ENCODE peak calls at places on chromosomes 12 and 14, in five cellular contexts. Z is OCI-LY7, L is GM23248, G is right lobe of liver, C is body of pancreas. Q is an unnamed sample.

GRCh38 chr14:100439781-100440180 is 116.6 kb downstream of the SLC25A47 start:
- DNase-seq in L (peak; percentile 82), Z (no peak), C (no peak), G (peak; percentile 52), Q (no peak)

GRCh38 chr12:34335819-34336262 is 313.5 kb downstream of the ALG10 start:
- DNase-seq in Z (no peak), G (no peak), C (no peak), L (no peak), Q (no peak)

GRCh38 chr12:95633049-95633545 is 81.8 kb upstream of the USP44 start:
- DNase-seq in Z (no peak), L (peak; percentile 96), C (peak; percentile 53), G (no peak), Q (peak; percentile 52)

GRCh38 chr14:51328089-51328941 is 88.3 kb downstream of the TMX1 start:
- DNase-seq in Z (no peak), L (peak; percentile 82), G (no peak), C (no peak), Q (no peak)

GRCh38 chr14:78840898-78841297 is 670.7 kb downstream of the NRXN3 start:
- DNase-seq in C (no peak), Z (no peak), L (no peak), G (no peak), Q (no peak)

GRCh38 chr12:19030603-19031002 is 98.9 kb upstream of the PLEKHA5 start:
- DNase-seq in G (no peak), L (peak; percentile 19), C (no peak), Z (no peak), Q (no peak)

GRCh38 chr12:26097046-26097878 is 27.6 kb downstream of the BHLHE41 start:
- DNase-seq in L (peak; percentile 88), Z (peak; percentile 64), C (peak; percentile 71), G (peak; percentile 70), Q (peak; percentile 70)

GRCh38 chr14:67111031-67111430 is 78.2 kb upstream of the GARIN2 start:
- DNase-seq in L (no peak), Z (no peak), G (no peak), C (no peak), Q (no peak)

GRCh38 chr12:104263580-104264358 is 39.8 kb upstream of the EID3 start:
- DNase-seq in L (peak; percentile 65), Z (no peak), G (no peak), C (no peak), Q (no peak)

GRCh38 chr14:103540816-103541493 is 12.0 kb downstream of the TRMT61A start:
- DNase-seq in G (no peak), Z (no peak), L (no peak), C (no peak), Q (no peak)

GRCh38 chr14:25039933-25040332 is 10.0 kb downstream of the STXBP6 start:
- DNase-seq in C (no peak), G (no peak), L (no peak), Z (no peak), Q (no peak)

GRCh38 chr12:26195641-26196423 is 459 bp downstream of the SSPN start:
- DNase-seq in G (no peak), L (peak; percentile 76), C (peak; percentile 67), Z (no peak), Q (peak; percentile 41)

GRCh38 chr12:108812324-108812723 is 45.1 kb downstream of the SSH1 start:
- DNase-seq in L (peak; percentile 1), C (no peak), Z (no peak), G (no peak), Q (no peak)

GRCh38 chr12:10453144-10453543 is at the start of gene KLRC1:
- DNase-seq in L (no peak), G (no peak), Z (no peak), C (no peak), Q (no peak)

GRCh38 chr14:62734831-62735230 is 310.4 kb downstream of the KCNH5 start:
- DNase-seq in L (no peak), C (no peak), Z (no peak), G (no peak), Q (no peak)

GRCh38 chr14:105818712-105819005 is 292.3 kb downstream of the TMEM121 start:
- DNase-seq in G (no peak), C (no peak), L (no peak), Z (peak; percentile 85), Q (no peak)

GRCh38 chr14:59897757-59898383 is 22.1 kb upstream of the LRRC9 start:
- DNase-seq in L (peak; percentile 28), G (no peak), Z (peak; percentile 18), C (peak; percentile 47), Q (no peak)

GRCh38 chr14:56025191-56025590 is 93.0 kb upstream of the PELI2 start:
- DNase-seq in L (no peak), C (peak; percentile 24), Z (no peak), G (no peak), Q (no peak)

GRCh38 chr12:40837891-40838424 is 145.7 kb downstream of the CNTN1 start:
- DNase-seq in G (no peak), Z (no peak), C (no peak), L (no peak), Q (no peak)

GRCh38 chr12:92357584-92358261 is 212.1 kb upstream of the BTG1 start:
- DNase-seq in Z (no peak), L (no peak), C (no peak), G (no peak), Q (no peak)

GRCh38 chr12:89636054-89636775 is 72.4 kb downstream of the ATP2B1 start:
- DNase-seq in L (peak; percentile 77), G (no peak), Z (no peak), C (no peak), Q (no peak)

GRCh38 chr12:53308276-53308675 is 8.8 kb downstream of the MYG1 start:
- DNase-seq in Z (no peak), C (no peak), G (no peak), L (no peak), Q (no peak)

GRCh38 chr14:104092931-104093365 is 7.4 kb downstream of the ASPG start:
- DNase-seq in L (no peak), C (no peak), Z (no peak), G (no peak), Q (no peak)

GRCh38 chr14:103698380-103699260 is 16.6 kb downstream of the XRCC3 start:
- DNase-seq in L (no peak), Z (peak; percentile 84), G (peak; percentile 55), C (peak; percentile 93), Q (no peak)

GRCh38 chr14:104100171-104101085 is 14.9 kb downstream of the ASPG start:
- DNase-seq in L (no peak), Z (no peak), G (peak; percentile 51), C (no peak), Q (no peak)

GRCh38 chr14:22047105-22047504 is 373.5 kb upstream of the OR4E1 start:
- DNase-seq in C (peak; percentile 7), L (no peak), Z (peak; percentile 51), G (no peak), Q (no peak)

GRCh38 chr12:92879698-92880322 is 49.3 kb downstream of the EEA1 start:
- DNase-seq in G (no peak), Z (no peak), C (no peak), L (no peak), Q (no peak)

GRCh38 chr14:85250369-85250768 is 279.6 kb upstream of the FLRT2 start:
- DNase-seq in C (no peak), L (no peak), Z (no peak), G (no peak), Q (no peak)

GRCh38 chr14:59254911-59255545 is 66.6 kb downstream of the DAAM1 start:
- DNase-seq in C (no peak), L (peak; percentile 71), G (no peak), Z (no peak), Q (no peak)

GRCh38 chr12:92740421-92740820 is 37.6 kb downstream of the PLEKHG7 start:
- DNase-seq in G (no peak), Z (no peak), C (no peak), L (no peak), Q (no peak)

GRCh38 chr12:50859621-50860020 is 16.9 kb downstream of the TMPRSS12 start:
- DNase-seq in Z (no peak), G (no peak), L (no peak), C (no peak), Q (no peak)

GRCh38 chr14:35414365-35414764 is 9.8 kb upstream of the NFKBIA start:
- DNase-seq in C (no peak), G (no peak), L (peak; percentile 50), Z (no peak), Q (no peak)

GRCh38 chr12:82529954-82530353 is 156.8 kb upstream of the TMTC2 start:
- DNase-seq in Z (no peak), G (no peak), L (no peak), C (no peak), Q (no peak)

GRCh38 chr14:32896979-32897723 is 41.5 kb upstream of the NPAS3 start:
- DNase-seq in L (peak; percentile 60), Z (no peak), C (no peak), G (no peak), Q (no peak)

GRCh38 chr12:23648546-23648945 is 300.9 kb downstream of the SOX5 start:
- DNase-seq in C (no peak), Z (no peak), G (no peak), L (no peak), Q (no peak)

GRCh38 chr12:27970981-27971489 is 1.5 kb downstream of the PTHLH start:
- DNase-seq in C (peak; percentile 14), G (no peak), Z (no peak), L (peak; percentile 37), Q (no peak)

GRCh38 chr12:27970391-27970980 is 2.0 kb downstream of the PTHLH start:
- DNase-seq in Z (no peak), C (peak; percentile 37), L (peak; percentile 78), G (no peak), Q (no peak)

GRCh38 chr12:27971606-27972005 is 927 bp downstream of the PTHLH start:
- DNase-seq in C (no peak), L (no peak), G (no peak), Z (no peak), Q (no peak)

GRCh38 chr12:27969011-27969900 is 3.3 kb downstream of the PTHLH start:
- DNase-seq in Z (no peak), C (peak; percentile 20), G (no peak), L (peak; percentile 73), Q (no peak)

DNA sequence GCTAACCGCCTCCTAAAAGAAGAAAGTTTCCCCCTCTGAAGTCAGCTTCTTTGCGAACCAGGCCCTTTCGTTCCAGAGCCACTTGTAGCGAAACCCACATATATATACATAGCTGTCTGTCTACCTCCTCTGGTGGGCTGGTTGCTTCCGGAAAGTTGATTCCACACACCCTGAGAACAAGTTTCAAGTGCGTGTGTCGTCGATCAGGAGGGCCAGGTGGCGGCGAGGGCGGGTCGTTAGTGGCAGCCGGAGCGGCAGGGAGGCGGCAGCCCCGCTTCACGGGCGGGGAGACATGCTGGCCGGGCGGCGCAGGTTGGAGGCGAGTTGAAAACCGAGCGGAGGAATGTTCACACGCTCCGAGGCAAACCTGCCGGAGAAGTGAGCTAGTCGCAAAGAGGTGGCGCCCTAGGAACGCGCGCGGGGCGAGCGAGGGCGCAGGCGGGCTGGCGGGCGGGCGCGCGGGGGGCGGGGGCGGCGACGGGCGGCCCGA is 2.6 kb downstream of the PTHLH start:
- DNase-seq in Z (no peak), C (peak; percentile 79), G (peak; percentile 63), L (peak; percentile 82), Q (peak; percentile 41)
- H3K4me1 ChIP-seq in Z (no peaks in the 10 kb centered on the region), C (peaks cover 43% of the 10 kb centered on the region), G (peaks cover 2% of the 10 kb centered on the region), L (peaks cover 54% of the 10 kb centered on the region), Q (peaks cover 4% of the 10 kb centered on the region)

GRCh38 chr12:123069436-123070266 is 81.2 kb downstream of the PITPNM2 start:
- DNase-seq in G (peak; percentile 87), L (no peak), Z (no peak), C (peak; percentile 43), Q (no peak)
- H3K4me1 ChIP-seq in G (peaks cover 6% of the 10 kb centered on the region), L (no peaks in the 10 kb centered on the region), Z (peaks cover 10% of the 10 kb centered on the region), C (peaks cover 26% of the 10 kb centered on the region), Q (peaks cover 41% of the 10 kb centered on the region)

GRCh38 chr12:64685076-64685475 is 74.1 kb downstream of the GNS start:
- DNase-seq in Z (no peak), L (no peak), C (no peak), G (no peak), Q (no peak)
- H3K4me1 ChIP-seq in Z (peaks cover 5% of the 10 kb centered on the region), L (peaks cover 3% of the 10 kb centered on the region), C (peaks cover 24% of the 10 kb centered on the region), G (no peaks in the 10 kb centered on the region), Q (peaks cover 13% of the 10 kb centered on the region)

GRCh38 chr12:48070731-48071130 is 35.1 kb downstream of the SENP1 start:
- DNase-seq in C (no peak), L (no peak), G (no peak), Z (no peak), Q (no peak)
- H3K4me1 ChIP-seq in C (no peaks in the 10 kb centered on the region), L (peaks cover 4% of the 10 kb centered on the region), G (no peaks in the 10 kb centered on the region), Z (no peaks in the 10 kb centered on the region), Q (no peaks in the 10 kb centered on the region)